ENCODE peak calls at places on chromosomes 3 and 15, in nine cellular contexts. One of them, this sample, is unnamed.

GRCh38 chr15:49706805-49707204 is 86.0 kb downstream of the DTWD1 start:
- DNase-seq in OCI-LY7: no peak
- DNase-seq in activated T-cell treated with anti-CD3 and anti-CD28 coated beads, Interleukin-2, amount 50 U/mL, for 72 hours: no peak
- DNase-seq in GOT3: no peak
- DNase-seq in skeletal muscle cell: no peak
- DNase-seq in HEK293T: no peak
- DNase-seq in memory B cell: no peak
- DNase-seq in Caki2: no peak
- DNase-seq in hippocampal formation: no peak
- DNase-seq in this sample: no peak

GRCh38 chr3:127613406-127613805 is 15.2 kb downstream of the MCM2 start:
- DNase-seq in Caki2: no peak
- DNase-seq in OCI-LY7: no peak
- DNase-seq in memory B cell: no peak
- DNase-seq in GOT3: no peak
- DNase-seq in skeletal muscle cell: no peak
- DNase-seq in HEK293T: no peak
- DNase-seq in hippocampal formation: no peak
- DNase-seq in activated T-cell treated with anti-CD3 and anti-CD28 coated beads, Interleukin-2, amount 50 U/mL, for 72 hours: no peak
- DNase-seq in this sample: no peak

GRCh38 chr15:58440181-58440910 is 8.6 kb downstream of the LIPC start:
- DNase-seq in activated T-cell treated with anti-CD3 and anti-CD28 coated beads, Interleukin-2, amount 50 U/mL, for 72 hours: no peak
- DNase-seq in memory B cell: no peak
- DNase-seq in HEK293T: no peak
- DNase-seq in skeletal muscle cell: no peak
- DNase-seq in Caki2: peak; percentile 93
- DNase-seq in OCI-LY7: no peak
- DNase-seq in hippocampal formation: no peak
- DNase-seq in GOT3: no peak
- DNase-seq in this sample: no peak

GRCh38 chr15:43274136-43274535 is 7.4 kb upstream of the TGM5 start:
- DNase-seq in skeletal muscle cell: no peak
- DNase-seq in activated T-cell treated with anti-CD3 and anti-CD28 coated beads, Interleukin-2, amount 50 U/mL, for 72 hours: no peak
- DNase-seq in OCI-LY7: no peak
- DNase-seq in memory B cell: no peak
- DNase-seq in HEK293T: no peak
- DNase-seq in hippocampal formation: no peak
- DNase-seq in Caki2: no peak
- DNase-seq in GOT3: no peak
- DNase-seq in this sample: no peak

GRCh38 chr3:172592898-172593669 is 69.9 kb upstream of the TNFSF10 start:
- DNase-seq in memory B cell: no peak
- DNase-seq in hippocampal formation: no peak
- DNase-seq in OCI-LY7: no peak
- DNase-seq in GOT3: no peak
- DNase-seq in skeletal muscle cell: no peak
- DNase-seq in Caki2: no peak
- DNase-seq in HEK293T: no peak
- DNase-seq in activated T-cell treated with anti-CD3 and anti-CD28 coated beads, Interleukin-2, amount 50 U/mL, for 72 hours: peak; percentile 28
- DNase-seq in this sample: no peak

GRCh38 chr3:105094588-105094987 is 272.1 kb upstream of the ALCAM start:
- DNase-seq in skeletal muscle cell: no peak
- DNase-seq in hippocampal formation: no peak
- DNase-seq in HEK293T: no peak
- DNase-seq in memory B cell: no peak
- DNase-seq in GOT3: no peak
- DNase-seq in OCI-LY7: no peak
- DNase-seq in activated T-cell treated with anti-CD3 and anti-CD28 coated beads, Interleukin-2, amount 50 U/mL, for 72 hours: no peak
- DNase-seq in Caki2: no peak
- DNase-seq in this sample: no peak

GRCh38 chr3:149371001-149371722 is 6.3 kb downstream of the TM4SF1 start:
- DNase-seq in OCI-LY7: no peak
- DNase-seq in HEK293T: no peak
- DNase-seq in skeletal muscle cell: no peak
- DNase-seq in Caki2: no peak
- DNase-seq in GOT3: no peak
- DNase-seq in memory B cell: no peak
- DNase-seq in hippocampal formation: no peak
- DNase-seq in activated T-cell treated with anti-CD3 and anti-CD28 coated beads, Interleukin-2, amount 50 U/mL, for 72 hours: no peak
- DNase-seq in this sample: no peak

GRCh38 chr3:129415830-129416229 is 12.6 kb downstream of the EFCAB12 start:
- DNase-seq in hippocampal formation: no peak
- DNase-seq in memory B cell: no peak
- DNase-seq in skeletal muscle cell: no peak
- DNase-seq in activated T-cell treated with anti-CD3 and anti-CD28 coated beads, Interleukin-2, amount 50 U/mL, for 72 hours: no peak
- DNase-seq in OCI-LY7: no peak
- DNase-seq in GOT3: no peak
- DNase-seq in HEK293T: no peak
- DNase-seq in Caki2: no peak
- DNase-seq in this sample: no peak

GRCh38 chr3:141998674-141999290 is 122.3 kb downstream of the ATP1B3 start:
- DNase-seq in OCI-LY7: no peak
- DNase-seq in activated T-cell treated with anti-CD3 and anti-CD28 coated beads, Interleukin-2, amount 50 U/mL, for 72 hours: no peak
- DNase-seq in memory B cell: no peak
- DNase-seq in Caki2: peak; percentile 26
- DNase-seq in HEK293T: no peak
- DNase-seq in skeletal muscle cell: no peak
- DNase-seq in hippocampal formation: no peak
- DNase-seq in GOT3: no peak
- DNase-seq in this sample: no peak

GRCh38 chr15:37585966-37586656 is 348.3 kb upstream of the TMCO5A start:
- DNase-seq in GOT3: no peak
- DNase-seq in hippocampal formation: no peak
- DNase-seq in HEK293T: no peak
- DNase-seq in memory B cell: no peak
- DNase-seq in skeletal muscle cell: peak; percentile 78
- DNase-seq in OCI-LY7: no peak
- DNase-seq in activated T-cell treated with anti-CD3 and anti-CD28 coated beads, Interleukin-2, amount 50 U/mL, for 72 hours: no peak
- DNase-seq in Caki2: no peak
- DNase-seq in this sample: no peak

GRCh38 chr3:124014366-124014942 is 22.5 kb upstream of the ROPN1 start:
- DNase-seq in OCI-LY7: no peak
- DNase-seq in HEK293T: no peak
- DNase-seq in Caki2: no peak
- DNase-seq in memory B cell: no peak
- DNase-seq in GOT3: no peak
- DNase-seq in skeletal muscle cell: no peak
- DNase-seq in hippocampal formation: peak; percentile 4
- DNase-seq in activated T-cell treated with anti-CD3 and anti-CD28 coated beads, Interleukin-2, amount 50 U/mL, for 72 hours: no peak
- DNase-seq in this sample: no peak

GRCh38 chr15:63308491-63308890 is 31.1 kb downstream of the APH1B start:
- DNase-seq in HEK293T: no peak
- DNase-seq in memory B cell: no peak
- DNase-seq in GOT3: no peak
- DNase-seq in activated T-cell treated with anti-CD3 and anti-CD28 coated beads, Interleukin-2, amount 50 U/mL, for 72 hours: no peak
- DNase-seq in Caki2: no peak
- DNase-seq in hippocampal formation: no peak
- DNase-seq in OCI-LY7: no peak
- DNase-seq in skeletal muscle cell: no peak
- DNase-seq in this sample: no peak

GRCh38 chr3:71005797-71006321 is 577.7 kb downstream of the FOXP1 start:
- DNase-seq in hippocampal formation: no peak
- DNase-seq in skeletal muscle cell: no peak
- DNase-seq in activated T-cell treated with anti-CD3 and anti-CD28 coated beads, Interleukin-2, amount 50 U/mL, for 72 hours: no peak
- DNase-seq in GOT3: no peak
- DNase-seq in HEK293T: no peak
- DNase-seq in OCI-LY7: no peak
- DNase-seq in Caki2: no peak
- DNase-seq in memory B cell: no peak
- DNase-seq in this sample: no peak

GRCh38 chr3:10601131-10601856 is 95.9 kb upstream of the ATP2B2 start:
- DNase-seq in Caki2: no peak
- DNase-seq in memory B cell: no peak
- DNase-seq in OCI-LY7: no peak
- DNase-seq in hippocampal formation: peak; percentile 27
- DNase-seq in GOT3: peak; percentile 17
- DNase-seq in HEK293T: no peak
- DNase-seq in activated T-cell treated with anti-CD3 and anti-CD28 coated beads, Interleukin-2, amount 50 U/mL, for 72 hours: no peak
- DNase-seq in skeletal muscle cell: no peak
- DNase-seq in this sample: no peak

GRCh38 chr3:150945226-150945625 is 27.3 kb downstream of the CLRN1 start:
- DNase-seq in skeletal muscle cell: peak; percentile 53
- DNase-seq in activated T-cell treated with anti-CD3 and anti-CD28 coated beads, Interleukin-2, amount 50 U/mL, for 72 hours: no peak
- DNase-seq in hippocampal formation: no peak
- DNase-seq in OCI-LY7: no peak
- DNase-seq in memory B cell: no peak
- DNase-seq in GOT3: no peak
- DNase-seq in Caki2: no peak
- DNase-seq in HEK293T: no peak
- DNase-seq in this sample: no peak

GRCh38 chr3:138426211-138426610 is 8.2 kb upstream of the ESYT3 start:
- DNase-seq in skeletal muscle cell: no peak
- DNase-seq in OCI-LY7: no peak
- DNase-seq in HEK293T: no peak
- DNase-seq in memory B cell: no peak
- DNase-seq in Caki2: peak; percentile 8
- DNase-seq in hippocampal formation: no peak
- DNase-seq in GOT3: no peak
- DNase-seq in activated T-cell treated with anti-CD3 and anti-CD28 coated beads, Interleukin-2, amount 50 U/mL, for 72 hours: no peak
- DNase-seq in this sample: no peak

GRCh38 chr15:83158393-83158792 is 49.2 kb downstream of the HDGFL3 start:
- DNase-seq in skeletal muscle cell: peak; percentile 21
- DNase-seq in HEK293T: no peak
- DNase-seq in Caki2: no peak
- DNase-seq in OCI-LY7: no peak
- DNase-seq in hippocampal formation: no peak
- DNase-seq in GOT3: no peak
- DNase-seq in activated T-cell treated with anti-CD3 and anti-CD28 coated beads, Interleukin-2, amount 50 U/mL, for 72 hours: no peak
- DNase-seq in memory B cell: no peak
- DNase-seq in this sample: no peak

GRCh38 chr3:191961529-191961928 is 500.6 kb downstream of the PYDC2 start:
- DNase-seq in hippocampal formation: no peak
- DNase-seq in memory B cell: no peak
- DNase-seq in Caki2: no peak
- DNase-seq in activated T-cell treated with anti-CD3 and anti-CD28 coated beads, Interleukin-2, amount 50 U/mL, for 72 hours: no peak
- DNase-seq in HEK293T: no peak
- DNase-seq in OCI-LY7: no peak
- DNase-seq in skeletal muscle cell: no peak
- DNase-seq in GOT3: no peak
- DNase-seq in this sample: no peak

GRCh38 chr15:79849789-79850188 is 47.0 kb downstream of the MTHFS start:
- DNase-seq in GOT3: no peak
- DNase-seq in hippocampal formation: no peak
- DNase-seq in Caki2: peak; percentile 54
- DNase-seq in skeletal muscle cell: no peak
- DNase-seq in activated T-cell treated with anti-CD3 and anti-CD28 coated beads, Interleukin-2, amount 50 U/mL, for 72 hours: peak; percentile 8
- DNase-seq in memory B cell: no peak
- DNase-seq in HEK293T: peak; percentile 39
- DNase-seq in OCI-LY7: peak; percentile 54
- DNase-seq in this sample: no peak

GRCh38 chr15:62469874-62470688 is 305.0 kb upstream of the C2CD4B start:
- DNase-seq in GOT3: peak; percentile 25
- DNase-seq in memory B cell: no peak
- DNase-seq in Caki2: no peak
- DNase-seq in activated T-cell treated with anti-CD3 and anti-CD28 coated beads, Interleukin-2, amount 50 U/mL, for 72 hours: no peak
- DNase-seq in HEK293T: no peak
- DNase-seq in skeletal muscle cell: peak; percentile 82
- DNase-seq in OCI-LY7: no peak
- DNase-seq in hippocampal formation: no peak
- DNase-seq in this sample: no peak

GRCh38 chr3:61221759-61222362 is 29.4 kb downstream of the FHIT start:
- DNase-seq in skeletal muscle cell: no peak
- DNase-seq in GOT3: no peak
- DNase-seq in activated T-cell treated with anti-CD3 and anti-CD28 coated beads, Interleukin-2, amount 50 U/mL, for 72 hours: no peak
- DNase-seq in OCI-LY7: no peak
- DNase-seq in hippocampal formation: no peak
- DNase-seq in HEK293T: no peak
- DNase-seq in memory B cell: no peak
- DNase-seq in Caki2: no peak
- DNase-seq in this sample: no peak

GRCh38 chr15:66771351-66771650 is 69.3 kb downstream of the SMAD6 start:
- DNase-seq in OCI-LY7: no peak
- DNase-seq in skeletal muscle cell: no peak
- DNase-seq in memory B cell: no peak
- DNase-seq in hippocampal formation: no peak
- DNase-seq in HEK293T: no peak
- DNase-seq in activated T-cell treated with anti-CD3 and anti-CD28 coated beads, Interleukin-2, amount 50 U/mL, for 72 hours: no peak
- DNase-seq in Caki2: no peak
- DNase-seq in GOT3: no peak
- DNase-seq in this sample: no peak

GRCh38 chr15:98001663-98002194 is 41.2 kb downstream of the ARRDC4 start:
- DNase-seq in GOT3: no peak
- DNase-seq in memory B cell: no peak
- DNase-seq in OCI-LY7: no peak
- DNase-seq in Caki2: no peak
- DNase-seq in skeletal muscle cell: no peak
- DNase-seq in HEK293T: no peak
- DNase-seq in hippocampal formation: no peak
- DNase-seq in activated T-cell treated with anti-CD3 and anti-CD28 coated beads, Interleukin-2, amount 50 U/mL, for 72 hours: no peak
- DNase-seq in this sample: no peak

GRCh38 chr3:37050242-37050641 is 56.9 kb downstream of the MLH1 start:
- DNase-seq in hippocampal formation: no peak
- DNase-seq in skeletal muscle cell: no peak
- DNase-seq in HEK293T: no peak
- DNase-seq in GOT3: no peak
- DNase-seq in Caki2: no peak
- DNase-seq in memory B cell: no peak
- DNase-seq in activated T-cell treated with anti-CD3 and anti-CD28 coated beads, Interleukin-2, amount 50 U/mL, for 72 hours: no peak
- DNase-seq in OCI-LY7: no peak
- DNase-seq in this sample: no peak

GRCh38 chr15:62889734-62890505 is 152.6 kb upstream of the TPM1 start:
- DNase-seq in hippocampal formation: no peak
- DNase-seq in GOT3: no peak
- DNase-seq in OCI-LY7: no peak
- DNase-seq in HEK293T: no peak
- DNase-seq in activated T-cell treated with anti-CD3 and anti-CD28 coated beads, Interleukin-2, amount 50 U/mL, for 72 hours: no peak
- DNase-seq in skeletal muscle cell: no peak
- DNase-seq in Caki2: peak; percentile 55
- DNase-seq in memory B cell: no peak
- DNase-seq in this sample: no peak

GRCh38 chr15:83658406-83658805 is 4.5 kb downstream of the ADAMTSL3 start:
- DNase-seq in hippocampal formation: no peak
- DNase-seq in OCI-LY7: no peak
- DNase-seq in GOT3: no peak
- DNase-seq in memory B cell: no peak
- DNase-seq in skeletal muscle cell: no peak
- DNase-seq in Caki2: no peak
- DNase-seq in activated T-cell treated with anti-CD3 and anti-CD28 coated beads, Interleukin-2, amount 50 U/mL, for 72 hours: no peak
- DNase-seq in HEK293T: no peak
- DNase-seq in this sample: no peak

This sample was measured in SW 1271.